ENCODE peak calls at places on chromosome 15, in seven cellular contexts. X is A549; S is choroid plexus epithelial cell; M is lower lobe of right lung; E is CD8-positive, alpha-beta T cell; O is activated CD8-positive, alpha-beta memory T cell treated with anti-CD3 and anti-CD28 coated beads, Interleukin-2, amount 50 U/mL, for 4 hours; A is GM23248. F is an unnamed sample.

GRCh38 chr15:49627407-49627877 is 6.6 kb downstream of the DTWD1 start:
- DNase-seq in X (peak; percentile 2), S (peak; percentile 85), M (no peak), E (no peak), O (no peak), A (peak; percentile 92), F (peak; percentile 95)

GRCh38 chr15:67741313-67741712 is 84.0 kb upstream of the SKOR1 start:
- DNase-seq in X (no peak), S (peak; percentile 22), M (no peak), E (no peak), O (no peak), A (peak; percentile 33), F (no peak)

GRCh38 chr15:64739216-64739976 is 36.0 kb downstream of the RBPMS2 start:
- DNase-seq in X (no peak), S (no peak), M (no peak), E (no peak), O (no peak), A (no peak), F (no peak)

GRCh38 chr15:83784975-83785374 is 131.1 kb downstream of the ADAMTSL3 start:
- DNase-seq in X (no peak), S (peak; percentile 44), M (no peak), E (no peak), O (no peak), A (no peak), F (peak; percentile 35)

GRCh38 chr15:40930430-40931299 is 1.5 kb downstream of the DLL4 start:
- DNase-seq in X (no peak), S (peak; percentile 36), M (peak; percentile 69), E (peak; percentile 47), O (peak; percentile 60), A (peak; percentile 37), F (peak; percentile 16)

GRCh38 chr15:25707656-25708365 is 155.3 kb downstream of the ATP10A start:
- DNase-seq in X (no peak), S (no peak), M (no peak), E (no peak), O (no peak), A (no peak), F (no peak)

GRCh38 chr15:66515901-66516322 is 10.8 kb downstream of the ZWILCH start:
- DNase-seq in X (no peak), S (peak; percentile 13), M (no peak), E (no peak), O (no peak), A (peak; percentile 40), F (no peak)

GRCh38 chr15:81752149-81752942 is 293.5 kb downstream of the MEX3B start:
- DNase-seq in X (no peak), S (peak; percentile 28), M (no peak), E (no peak), O (no peak), A (peak; percentile 27), F (no peak)

GRCh38 chr15:62883938-62884479 is 158.5 kb upstream of the TPM1 start:
- DNase-seq in X (no peak), S (no peak), M (no peak), E (no peak), O (no peak), A (peak; percentile 61), F (peak; percentile 61)

F was measured in astrocyte.